ENCODE peak calls at places on chromosome 18, in seven cellular contexts. G is activated CD4-positive, CD25-positive, alpha-beta regulatory T cell treated with anti-CD3 and anti-CD28 coated beads, Interleukin-2, amount 50 U/mL, for 72 hours; H is T follicular helper cell; A is T-helper 22 cell; O is fibroblast of pulmonary artery; F is iris pigment epithelial cell; B is adipocyte. E is an unnamed sample.

GRCh38 chr18:26460449-26461091 is 87.8 kb downstream of the KCTD1 start:
- DNase-seq in A (no peak), H (no peak), O (peak), F (peak), B (no peak), G (no peak), E (no peak)

GRCh38 chr18:79523738-79524180 is 128.0 kb downstream of the NFATC1 start:
- DNase-seq in A (peak), O (no peak), B (no peak), F (no peak), H (peak), G (peak), E (no peak)

GRCh38 chr18:47561316-47561715 is 309.9 kb upstream of the SKOR2 start:
- DNase-seq in F (no peak), H (no peak), B (no peak), O (no peak), A (no peak), G (no peak), E (no peak)

GRCh38 chr18:13520306-13520705 is 206.1 kb downstream of the FAM210A start:
- DNase-seq in F (no peak), B (no peak), H (no peak), G (no peak), A (no peak), O (no peak), E (no peak)

GRCh38 chr18:29840101-29840500 is 1202.4 kb downstream of the DSC3 start:
- DNase-seq in A (no peak), H (no peak), B (peak), F (peak), G (no peak), O (peak), E (no peak)

GRCh38 chr18:74395630-74396251 is 61.4 kb downstream of the DIPK1C start:
- DNase-seq in G (no peak), A (no peak), B (no peak), H (no peak), F (no peak), O (peak), E (no peak)

GRCh38 chr18:66792466-66792865 is 188.6 kb upstream of the CDH19 start:
- DNase-seq in F (peak), A (no peak), G (no peak), O (peak), H (no peak), B (no peak), E (peak)

GRCh38 chr18:76827205-76827885 is 5.0 kb downstream of the ZNF236 start:
- DNase-seq in F (no peak), B (no peak), O (no peak), G (no peak), A (no peak), H (no peak), E (no peak)

GRCh38 chr18:46213295-46213694 is 109.1 kb downstream of the HAUS1 start:
- DNase-seq in B (no peak), H (no peak), G (no peak), F (peak), A (no peak), O (peak), E (no peak)

GRCh38 chr18:33820517-33821368 is 242.7 kb downstream of the ASXL3 start:
- DNase-seq in A (no peak), G (no peak), O (no peak), F (no peak), B (peak), H (no peak), E (no peak)

GRCh38 chr18:46067431-46068007 is 4.5 kb downstream of the PSTPIP2 start:
- DNase-seq in H (no peak), F (peak), G (no peak), A (no peak), B (no peak), O (peak), E (peak)

GRCh38 chr18:62979172-62979571 is 263.8 kb downstream of the PHLPP1 start:
- DNase-seq in A (no peak), H (no peak), B (peak), G (no peak), F (peak), O (peak), E (no peak)

GRCh38 chr18:52907522-52907921 is 567.5 kb downstream of the DCC start:
- DNase-seq in F (no peak), G (no peak), O (no peak), B (no peak), H (no peak), A (no peak), E (no peak)

GRCh38 chr18:7021994-7022840 is 95.4 kb downstream of the LAMA1 start:
- DNase-seq in B (peak), F (peak), H (no peak), A (no peak), O (peak), G (no peak), E (no peak)

GRCh38 chr18:34772887-34773286 is 62.8 kb downstream of the DTNA start:
- DNase-seq in O (no peak), F (peak), H (no peak), G (no peak), B (peak), A (no peak), E (no peak)

GRCh38 chr18:7084080-7084765 is 33.4 kb downstream of the LAMA1 start:
- DNase-seq in B (peak), H (no peak), O (peak), F (peak), A (no peak), G (no peak), E (no peak)

GRCh38 chr18:36195427-36196122 is 8.3 kb downstream of the MOCOS start:
- DNase-seq in A (no peak), G (no peak), F (no peak), B (no peak), H (no peak), O (peak), E (no peak)

GRCh38 chr18:10822457-10822856 is 296.6 kb downstream of the NAPG start:
- DNase-seq in G (no peak), F (no peak), H (no peak), A (no peak), B (no peak), O (peak), E (no peak)

GRCh38 chr18:23894661-23895175 is 119.8 kb upstream of the TTC39C start:
- DNase-seq in O (no peak), B (no peak), H (no peak), G (no peak), F (no peak), A (no peak), E (no peak)

GRCh38 chr18:72543362-72544055 is 633 bp downstream of the CBLN2 start:
- DNase-seq in B (peak), O (no peak), A (no peak), F (no peak), H (no peak), G (no peak), E (no peak)

GRCh38 chr18:80124131-80124530 is 15.1 kb downstream of the ADNP2 start:
- DNase-seq in O (no peak), G (no peak), F (no peak), B (no peak), A (no peak), H (no peak), E (no peak)

GRCh38 chr18:10057808-10058791 is 144.3 kb downstream of the VAPA start:
- DNase-seq in G (no peak), O (peak), F (peak), A (no peak), B (peak), H (no peak), E (peak)

GRCh38 chr18:38933322-38933721 is 1367.7 kb upstream of the CELF4 start:
- DNase-seq in G (no peak), H (no peak), F (no peak), A (no peak), O (no peak), B (no peak), E (no peak)

GRCh38 chr18:10275506-10275905 is 178.9 kb upstream of the APCDD1 start:
- DNase-seq in F (no peak), H (no peak), G (no peak), O (no peak), A (no peak), B (no peak), E (no peak)

GRCh38 chr18:68219867-68220266 is 495.0 kb downstream of the TMX3 start:
- DNase-seq in B (peak), F (no peak), G (no peak), O (peak), H (no peak), A (no peak), E (no peak)

GRCh38 chr18:59669872-59670657 is 27.2 kb downstream of the CCBE1 start:
- DNase-seq in H (no peak), A (no peak), F (peak), B (peak), O (no peak), G (no peak), E (no peak)

GRCh38 chr18:9647496-9648323 is 33.4 kb upstream of the PPP4R1 start:
- DNase-seq in G (no peak), O (peak), H (no peak), A (no peak), B (no peak), F (peak), E (no peak)

GRCh38 chr18:58202406-58202730 is 158.3 kb downstream of the NEDD4L start:
- DNase-seq in O (no peak), H (no peak), G (no peak), F (peak), B (no peak), A (no peak), E (no peak)

GRCh38 chr18:79987566-79987965 is 797 bp downstream of the TXNL4A start:
- DNase-seq in A (no peak), G (no peak), B (peak), O (peak), F (peak), H (no peak), E (no peak)

GRCh38 chr18:7370812-7371211 is 139.9 kb downstream of the LRRC30 start:
- DNase-seq in A (no peak), F (no peak), G (no peak), B (no peak), O (peak), H (no peak), E (peak)

GRCh38 chr18:76565238-76566173 is 70.5 kb upstream of the ZNF516 start:
- DNase-seq in O (peak), B (peak), A (no peak), F (peak), G (no peak), H (no peak), E (peak)

GRCh38 chr18:57640236-57640635 is 18.6 kb upstream of the NARS1 start:
- DNase-seq in A (no peak), H (no peak), O (no peak), G (no peak), F (peak), B (no peak), E (no peak)

GRCh38 chr18:10015288-10015701 is 101.5 kb downstream of the VAPA start:
- DNase-seq in A (no peak), H (no peak), F (peak), B (peak), O (peak), G (no peak), E (no peak)

GRCh38 chr18:22601481-22601880 is 183.8 kb upstream of the CTAGE1 start:
- DNase-seq in B (no peak), A (no peak), H (no peak), O (no peak), G (no peak), F (no peak), E (no peak)